ENCODE peak calls at places on chromosome 1, in seven cellular contexts. One of them, this sample, is unnamed.

GRCh38 chr1:229855999-229856650 is 210.9 kb upstream of the GALNT2 start:
- DNase-seq in stomach: no peak
- DNase-seq in effector memory CD4-positive, alpha-beta T cell: no peak
- DNase-seq in ovary: no peak
- DNase-seq in pancreas: peak; percentile 74
- DNase-seq in left ventricle myocardium inferior: no peak
- DNase-seq in psoas muscle: no peak
- DNase-seq in this sample: peak; percentile 63

GRCh38 chr1:186500804-186501203 is 39.9 kb upstream of the PDC start:
- DNase-seq in stomach: no peak
- DNase-seq in effector memory CD4-positive, alpha-beta T cell: no peak
- DNase-seq in ovary: no peak
- DNase-seq in pancreas: no peak
- DNase-seq in left ventricle myocardium inferior: no peak
- DNase-seq in psoas muscle: no peak
- DNase-seq in this sample: no peak

GRCh38 chr1:48644950-48645605 is 131.6 kb downstream of the BEND5 start:
- DNase-seq in stomach: no peak
- DNase-seq in effector memory CD4-positive, alpha-beta T cell: no peak
- DNase-seq in ovary: no peak
- DNase-seq in pancreas: no peak
- DNase-seq in left ventricle myocardium inferior: no peak
- DNase-seq in psoas muscle: no peak
- DNase-seq in this sample: no peak

GRCh38 chr1:7586031-7586941 is 184.8 kb upstream of the VAMP3 start:
- DNase-seq in stomach: peak; percentile 78
- DNase-seq in effector memory CD4-positive, alpha-beta T cell: no peak
- DNase-seq in ovary: peak; percentile 8
- DNase-seq in pancreas: peak; percentile 65
- DNase-seq in left ventricle myocardium inferior: no peak
- DNase-seq in psoas muscle: no peak
- DNase-seq in this sample: no peak

GRCh38 chr1:27001570-27002360 is 8.3 kb downstream of the TRNP1 start:
- DNase-seq in stomach: peak; percentile 48
- DNase-seq in effector memory CD4-positive, alpha-beta T cell: no peak
- DNase-seq in ovary: no peak
- DNase-seq in pancreas: no peak
- DNase-seq in left ventricle myocardium inferior: peak; percentile 55
- DNase-seq in psoas muscle: peak; percentile 64
- DNase-seq in this sample: no peak

GRCh38 chr1:51304360-51304759 is 26.0 kb downstream of the TTC39A start:
- DNase-seq in stomach: no peak
- DNase-seq in effector memory CD4-positive, alpha-beta T cell: no peak
- DNase-seq in ovary: no peak
- DNase-seq in pancreas: no peak
- DNase-seq in left ventricle myocardium inferior: no peak
- DNase-seq in psoas muscle: no peak
- DNase-seq in this sample: no peak

GRCh38 chr1:48526045-48526714 is 54.2 kb upstream of the SPATA6 start:
- DNase-seq in stomach: peak; percentile 39
- DNase-seq in effector memory CD4-positive, alpha-beta T cell: no peak
- DNase-seq in ovary: no peak
- DNase-seq in pancreas: no peak
- DNase-seq in left ventricle myocardium inferior: no peak
- DNase-seq in psoas muscle: no peak
- DNase-seq in this sample: no peak

GRCh38 chr1:100567062-100567461 is 29.1 kb downstream of the GPR88 start:
- DNase-seq in stomach: no peak
- DNase-seq in effector memory CD4-positive, alpha-beta T cell: no peak
- DNase-seq in ovary: no peak
- DNase-seq in pancreas: no peak
- DNase-seq in left ventricle myocardium inferior: no peak
- DNase-seq in psoas muscle: no peak
- DNase-seq in this sample: no peak

GRCh38 chr1:238558156-238558555 is 667.4 kb upstream of the ZP4 start:
- DNase-seq in stomach: no peak
- DNase-seq in effector memory CD4-positive, alpha-beta T cell: no peak
- DNase-seq in ovary: no peak
- DNase-seq in pancreas: no peak
- DNase-seq in left ventricle myocardium inferior: no peak
- DNase-seq in psoas muscle: no peak
- DNase-seq in this sample: no peak

GRCh38 chr1:156102634-156103511 is 11.6 kb upstream of the LMNA start:
- DNase-seq in stomach: no peak
- DNase-seq in effector memory CD4-positive, alpha-beta T cell: no peak
- DNase-seq in ovary: peak; percentile 58
- DNase-seq in pancreas: no peak
- DNase-seq in left ventricle myocardium inferior: no peak
- DNase-seq in psoas muscle: peak; percentile 60
- DNase-seq in this sample: peak; percentile 59

GRCh38 chr1:64878931-64879710 is 87.2 kb downstream of the JAK1 start:
- DNase-seq in stomach: no peak
- DNase-seq in effector memory CD4-positive, alpha-beta T cell: no peak
- DNase-seq in ovary: no peak
- DNase-seq in pancreas: no peak
- DNase-seq in left ventricle myocardium inferior: no peak
- DNase-seq in psoas muscle: no peak
- DNase-seq in this sample: no peak

GRCh38 chr1:245316791-245317190 is 162.0 kb downstream of the KIF26B start:
- DNase-seq in stomach: no peak
- DNase-seq in effector memory CD4-positive, alpha-beta T cell: no peak
- DNase-seq in ovary: no peak
- DNase-seq in pancreas: no peak
- DNase-seq in left ventricle myocardium inferior: no peak
- DNase-seq in psoas muscle: no peak
- DNase-seq in this sample: no peak

GRCh38 chr1:9841460-9841859 is 17.7 kb upstream of the CLSTN1 start:
- DNase-seq in stomach: no peak
- DNase-seq in effector memory CD4-positive, alpha-beta T cell: no peak
- DNase-seq in ovary: no peak
- DNase-seq in pancreas: no peak
- DNase-seq in left ventricle myocardium inferior: no peak
- DNase-seq in psoas muscle: no peak
- DNase-seq in this sample: peak; percentile 18

GRCh38 chr1:23673086-23673813 is 18.4 kb upstream of the RPL11 start:
- DNase-seq in stomach: peak; percentile 58
- DNase-seq in effector memory CD4-positive, alpha-beta T cell: no peak
- DNase-seq in ovary: no peak
- DNase-seq in pancreas: no peak
- DNase-seq in left ventricle myocardium inferior: no peak
- DNase-seq in psoas muscle: no peak
- DNase-seq in this sample: no peak

GRCh38 chr1:71303617-71304041 is 222.8 kb upstream of the ZRANB2 start:
- DNase-seq in stomach: no peak
- DNase-seq in effector memory CD4-positive, alpha-beta T cell: no peak
- DNase-seq in ovary: no peak
- DNase-seq in pancreas: no peak
- DNase-seq in left ventricle myocardium inferior: no peak
- DNase-seq in psoas muscle: no peak
- DNase-seq in this sample: no peak

GRCh38 chr1:227268943-227269342 is 49.3 kb downstream of the CDC42BPA start:
- DNase-seq in stomach: no peak
- DNase-seq in effector memory CD4-positive, alpha-beta T cell: no peak
- DNase-seq in ovary: no peak
- DNase-seq in pancreas: no peak
- DNase-seq in left ventricle myocardium inferior: no peak
- DNase-seq in psoas muscle: no peak
- DNase-seq in this sample: no peak

GRCh38 chr1:200435200-200435780 is 25.5 kb upstream of the ZNF281 start:
- DNase-seq in stomach: no peak
- DNase-seq in effector memory CD4-positive, alpha-beta T cell: no peak
- DNase-seq in ovary: no peak
- DNase-seq in pancreas: no peak
- DNase-seq in left ventricle myocardium inferior: no peak
- DNase-seq in psoas muscle: no peak
- DNase-seq in this sample: no peak

GRCh38 chr1:63198921-63199530 is 123.3 kb upstream of the FOXD3 start:
- DNase-seq in stomach: no peak
- DNase-seq in effector memory CD4-positive, alpha-beta T cell: no peak
- DNase-seq in ovary: no peak
- DNase-seq in pancreas: no peak
- DNase-seq in left ventricle myocardium inferior: no peak
- DNase-seq in psoas muscle: no peak
- DNase-seq in this sample: no peak

GRCh38 chr1:208238710-208239517 is 5.3 kb downstream of the PLXNA2 start:
- DNase-seq in stomach: no peak
- DNase-seq in effector memory CD4-positive, alpha-beta T cell: no peak
- DNase-seq in ovary: peak; percentile 71
- DNase-seq in pancreas: no peak
- DNase-seq in left ventricle myocardium inferior: no peak
- DNase-seq in psoas muscle: no peak
- DNase-seq in this sample: no peak

GRCh38 chr1:226995064-226995965 is 55.2 kb downstream of the COQ8A start:
- DNase-seq in stomach: no peak
- DNase-seq in effector memory CD4-positive, alpha-beta T cell: no peak
- DNase-seq in ovary: no peak
- DNase-seq in pancreas: no peak
- DNase-seq in left ventricle myocardium inferior: no peak
- DNase-seq in psoas muscle: peak; percentile 8
- DNase-seq in this sample: no peak

GRCh38 chr1:30511563-30512252 is 211.7 kb downstream of the MATN1 start:
- DNase-seq in stomach: peak; percentile 11
- DNase-seq in effector memory CD4-positive, alpha-beta T cell: no peak
- DNase-seq in ovary: no peak
- DNase-seq in pancreas: no peak
- DNase-seq in left ventricle myocardium inferior: no peak
- DNase-seq in psoas muscle: no peak
- DNase-seq in this sample: no peak

GRCh38 chr1:30649321-30649991 is 73.9 kb downstream of the MATN1 start:
- DNase-seq in stomach: peak; percentile 59
- DNase-seq in effector memory CD4-positive, alpha-beta T cell: no peak
- DNase-seq in ovary: no peak
- DNase-seq in pancreas: no peak
- DNase-seq in left ventricle myocardium inferior: no peak
- DNase-seq in psoas muscle: no peak
- DNase-seq in this sample: no peak

GRCh38 chr1:22117238-22117637 is 25.7 kb downstream of the WNT4 start:
- DNase-seq in stomach: no peak
- DNase-seq in effector memory CD4-positive, alpha-beta T cell: no peak
- DNase-seq in ovary: peak; percentile 16
- DNase-seq in pancreas: no peak
- DNase-seq in left ventricle myocardium inferior: no peak
- DNase-seq in psoas muscle: no peak
- DNase-seq in this sample: peak; percentile 23

GRCh38 chr1:201653238-201653637 is 114.3 kb downstream of the NAV1 start:
- DNase-seq in stomach: no peak
- DNase-seq in effector memory CD4-positive, alpha-beta T cell: no peak
- DNase-seq in ovary: no peak
- DNase-seq in pancreas: no peak
- DNase-seq in left ventricle myocardium inferior: no peak
- DNase-seq in psoas muscle: no peak
- DNase-seq in this sample: no peak

GRCh38 chr1:201650608-201650933 is 111.6 kb downstream of the NAV1 start:
- DNase-seq in stomach: no peak
- DNase-seq in effector memory CD4-positive, alpha-beta T cell: no peak
- DNase-seq in ovary: no peak
- DNase-seq in pancreas: no peak
- DNase-seq in left ventricle myocardium inferior: no peak
- DNase-seq in psoas muscle: no peak
- DNase-seq in this sample: no peak

GRCh38 chr1:201649776-201650607 is 111.1 kb downstream of the NAV1 start:
- DNase-seq in stomach: peak; percentile 89
- DNase-seq in effector memory CD4-positive, alpha-beta T cell: no peak
- DNase-seq in ovary: peak; percentile 81
- DNase-seq in pancreas: peak; percentile 87
- DNase-seq in left ventricle myocardium inferior: peak; percentile 88
- DNase-seq in psoas muscle: peak; percentile 87
- DNase-seq in this sample: peak; percentile 97

GRCh38 chr1:201653883-201654282 is 115.0 kb downstream of the NAV1 start:
- DNase-seq in stomach: no peak
- DNase-seq in effector memory CD4-positive, alpha-beta T cell: no peak
- DNase-seq in ovary: no peak
- DNase-seq in pancreas: no peak
- DNase-seq in left ventricle myocardium inferior: no peak
- DNase-seq in psoas muscle: no peak
- DNase-seq in this sample: no peak

DNA sequence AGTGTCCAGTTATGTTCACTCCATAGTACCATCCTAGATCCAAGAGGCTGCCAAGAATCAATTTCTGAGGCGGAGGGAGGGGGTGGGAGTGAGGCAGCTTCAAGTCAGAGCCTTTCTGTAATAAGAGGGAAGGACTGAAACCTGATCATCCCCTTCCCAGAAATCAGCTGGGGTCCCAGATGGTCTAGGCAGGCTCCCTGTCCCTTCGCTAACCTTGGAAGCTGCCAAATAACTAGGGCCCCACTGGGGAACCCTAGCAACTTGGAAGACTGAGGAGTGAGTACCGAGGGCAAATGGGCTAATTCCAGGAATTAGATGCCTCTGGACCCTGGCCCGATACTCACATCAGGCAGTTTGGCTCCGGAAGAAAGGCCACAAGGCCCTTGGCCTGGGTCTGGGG is 113.3 kb downstream of the NAV1 start:
- DNase-seq in stomach: no peak
- DNase-seq in effector memory CD4-positive, alpha-beta T cell: no peak
- DNase-seq in ovary: no peak
- DNase-seq in pancreas: no peak
- DNase-seq in left ventricle myocardium inferior: no peak
- DNase-seq in psoas muscle: no peak
- DNase-seq in this sample: no peak
- H3K4me3 ChIP-seq in stomach: no peak overlapping the region
- H3K4me3 ChIP-seq in effector memory CD4-positive, alpha-beta T cell: no peak overlapping the region
- H3K4me3 ChIP-seq in ovary: no peak overlapping the region
- H3K4me3 ChIP-seq in pancreas: no peak overlapping the region
- H3K4me3 ChIP-seq in left ventricle myocardium inferior: no peak overlapping the region
- H3K4me3 ChIP-seq in psoas muscle: no peak overlapping the region
- H3K4me3 ChIP-seq in this sample: no peak overlapping the region

GRCh38 chr1:223813645-223814044 is 32.1 kb downstream of the TP53BP2 start:
- DNase-seq in stomach: no peak
- DNase-seq in effector memory CD4-positive, alpha-beta T cell: no peak
- DNase-seq in ovary: no peak
- DNase-seq in pancreas: no peak
- DNase-seq in left ventricle myocardium inferior: no peak
- DNase-seq in psoas muscle: no peak
- DNase-seq in this sample: no peak
- H3K36me3 ChIP-seq in stomach: peaks cover 54% of the 10 kb centered on the region
- H3K36me3 ChIP-seq in effector memory CD4-positive, alpha-beta T cell: peaks cover 12% of the 10 kb centered on the region
- H3K36me3 ChIP-seq in ovary: no peaks in the 10 kb centered on the region
- H3K36me3 ChIP-seq in pancreas: no peaks in the 10 kb centered on the region
- H3K36me3 ChIP-seq in left ventricle myocardium inferior: peaks cover 42% of the 10 kb centered on the region
- H3K36me3 ChIP-seq in psoas muscle: peaks cover 5% of the 10 kb centered on the region
- H3K36me3 ChIP-seq in this sample: no peaks in the 10 kb centered on the region

DNA sequence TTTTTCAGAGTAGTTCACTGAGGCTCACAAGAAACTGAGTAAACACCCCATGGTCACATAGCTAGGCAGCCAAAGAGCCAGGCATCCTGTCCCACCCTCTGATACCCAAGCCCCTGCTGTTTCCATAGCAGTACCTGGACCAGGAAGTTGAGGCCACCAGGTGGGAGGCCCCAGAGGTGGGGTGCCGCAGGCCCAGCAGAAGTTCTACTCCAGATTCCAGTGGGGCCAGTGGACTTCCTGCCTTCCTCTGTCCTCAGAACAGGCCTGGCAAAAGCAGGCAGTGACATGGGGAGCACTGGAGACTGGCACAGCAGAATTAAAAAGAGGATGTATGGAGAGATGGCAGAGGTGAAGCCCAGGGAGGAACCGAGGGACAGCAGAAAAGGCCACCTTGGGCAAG is 19.0 kb downstream of the FOXO6 start:
- DNase-seq in stomach: no peak
- DNase-seq in effector memory CD4-positive, alpha-beta T cell: no peak
- DNase-seq in ovary: no peak
- DNase-seq in pancreas: no peak
- DNase-seq in left ventricle myocardium inferior: no peak
- DNase-seq in psoas muscle: no peak
- DNase-seq in this sample: no peak
- H3K4me3 ChIP-seq in stomach: peak overlapping the region; percentile 58
- H3K4me3 ChIP-seq in effector memory CD4-positive, alpha-beta T cell: no peak overlapping the region
- H3K4me3 ChIP-seq in ovary: no peak overlapping the region
- H3K4me3 ChIP-seq in pancreas: no peak overlapping the region
- H3K4me3 ChIP-seq in left ventricle myocardium inferior: no peak overlapping the region
- H3K4me3 ChIP-seq in psoas muscle: no peak overlapping the region
- H3K4me3 ChIP-seq in this sample: no peak overlapping the region

GRCh38 chr1:147613506-147613905 is 56.8 kb downstream of the ACP6 start:
- DNase-seq in stomach: no peak
- DNase-seq in effector memory CD4-positive, alpha-beta T cell: no peak
- DNase-seq in ovary: no peak
- DNase-seq in pancreas: no peak
- DNase-seq in left ventricle myocardium inferior: no peak
- DNase-seq in psoas muscle: no peak
- DNase-seq in this sample: no peak
- H3K36me3 ChIP-seq in stomach: peaks cover 84% of the 10 kb centered on the region
- H3K36me3 ChIP-seq in effector memory CD4-positive, alpha-beta T cell: peaks cover 44% of the 10 kb centered on the region
- H3K36me3 ChIP-seq in ovary: no peaks in the 10 kb centered on the region
- H3K36me3 ChIP-seq in pancreas: peaks cover 10% of the 10 kb centered on the region
- H3K36me3 ChIP-seq in left ventricle myocardium inferior: peaks cover 72% of the 10 kb centered on the region
- H3K36me3 ChIP-seq in psoas muscle: peaks cover 5% of the 10 kb centered on the region
- H3K36me3 ChIP-seq in this sample: no peaks in the 10 kb centered on the region